ENCODE peak calls at places on chromosomes 1 and 21, in nine cellular contexts. R is naive thymus-derived CD4-positive, alpha-beta T cell; Z is GM23338; G is mucosa of descending colon; H is BE2C; V is upper lobe of right lung; Y is fibroblast of lung; U is adipocyte; T is Peyer's patch. W is an unnamed sample.

GRCh38 chr1:94144836-94145235 is 23.9 kb upstream of the ABCA4 start:
- DNase-seq in Y (no peak), U (peak; percentile 60), H (no peak), R (no peak), T (no peak), Z (no peak), G (no peak), V (no peak), W (no peak)

GRCh38 chr1:235052067-235053008 is 76.3 kb downstream of the TOMM20 start:
- DNase-seq in U (no peak), R (no peak), Z (no peak), Y (no peak), V (peak; percentile 37), T (no peak), G (no peak), H (no peak), W (no peak)

GRCh38 chr1:194445244-194445643 is 1258.8 kb upstream of the B3GALT2 start:
- DNase-seq in V (no peak), G (no peak), Y (no peak), R (no peak), U (no peak), T (no peak), Z (no peak), H (no peak), W (no peak)

GRCh38 chr1:113479713-113480676 is 89.7 kb downstream of the MAGI3 start:
- DNase-seq in T (no peak), R (no peak), H (no peak), Y (peak; percentile 11), U (no peak), V (no peak), G (no peak), Z (no peak), W (no peak)

GRCh38 chr1:110136911-110137310 is 13.4 kb upstream of the SLC6A17 start:
- DNase-seq in R (no peak), U (no peak), G (no peak), H (peak; percentile 81), V (no peak), Z (peak; percentile 90), Y (no peak), T (peak; percentile 22), W (peak; percentile 66)

GRCh38 chr1:211586538-211586937 is 7.6 kb upstream of the SLC30A1 start:
- DNase-seq in R (no peak), V (no peak), Y (no peak), H (no peak), Z (no peak), U (no peak), T (no peak), G (no peak), W (no peak)

GRCh38 chr1:212976586-212976985 is 26.2 kb downstream of the VASH2 start:
- DNase-seq in V (no peak), U (no peak), H (no peak), Z (no peak), R (no peak), T (no peak), Y (no peak), G (no peak), W (no peak)

GRCh38 chr21:26835027-26835713 is 10.0 kb downstream of the ADAMTS1 start:
- DNase-seq in V (no peak), U (peak; percentile 71), Y (peak; percentile 88), H (no peak), G (no peak), T (no peak), R (no peak), Z (no peak), W (no peak)

GRCh38 chr1:58064281-58064680 is 482.2 kb downstream of the OMA1 start:
- DNase-seq in Z (peak; percentile 41), V (no peak), T (no peak), G (no peak), Y (no peak), H (no peak), R (no peak), U (no peak), W (no peak)

GRCh38 chr1:245673920-245674414 is 519.2 kb downstream of the KIF26B start:
- DNase-seq in H (no peak), Z (no peak), U (peak; percentile 17), R (no peak), G (no peak), Y (peak; percentile 17), T (no peak), V (no peak), W (peak; percentile 15)

GRCh38 chr1:216034506-216034905 is 388.7 kb downstream of the USH2A start:
- DNase-seq in U (no peak), R (no peak), G (no peak), Y (no peak), H (peak; percentile 64), V (no peak), Z (peak; percentile 79), T (no peak), W (no peak)

GRCh38 chr1:25599969-25600610 is 16.5 kb upstream of the MAN1C1 start:
- DNase-seq in Z (no peak), V (no peak), G (no peak), Y (no peak), H (no peak), R (no peak), U (no peak), T (no peak), W (peak; percentile 18)

GRCh38 chr1:245937316-245938045 is 569.6 kb downstream of the SMYD3 start:
- DNase-seq in G (no peak), Y (no peak), H (no peak), R (no peak), Z (no peak), U (no peak), V (no peak), T (no peak), W (no peak)

GRCh38 chr21:44993321-44994015 is 53.6 kb downstream of the SLX9 start:
- DNase-seq in Y (no peak), U (no peak), T (no peak), Z (no peak), H (no peak), G (peak; percentile 14), V (no peak), R (no peak), W (no peak)
- H3K4me1 ChIP-seq in Y (peaks cover 16% of the 10 kb centered on the region), U (peaks cover 13% of the 10 kb centered on the region), T (no peaks in the 10 kb centered on the region), Z (no peaks in the 10 kb centered on the region), H (peaks cover 16% of the 10 kb centered on the region), G (no peaks in the 10 kb centered on the region), V (no peaks in the 10 kb centered on the region), R (no peaks in the 10 kb centered on the region), W (no peaks in the 10 kb centered on the region)

GRCh38 chr1:229136817-229137216 is 134.1 kb upstream of the RAB4A start:
- DNase-seq in U (no peak), T (no peak), R (no peak), G (no peak), V (no peak), Z (no peak), H (no peak), Y (no peak), W (no peak)
- H3K4me1 ChIP-seq in U (no peaks in the 10 kb centered on the region), T (no peaks in the 10 kb centered on the region), R (peaks cover 29% of the 10 kb centered on the region), G (peaks cover 2% of the 10 kb centered on the region), V (no peaks in the 10 kb centered on the region), Z (no peaks in the 10 kb centered on the region), H (peaks cover 4% of the 10 kb centered on the region), Y (no peaks in the 10 kb centered on the region), W (no peaks in the 10 kb centered on the region)

DNA sequence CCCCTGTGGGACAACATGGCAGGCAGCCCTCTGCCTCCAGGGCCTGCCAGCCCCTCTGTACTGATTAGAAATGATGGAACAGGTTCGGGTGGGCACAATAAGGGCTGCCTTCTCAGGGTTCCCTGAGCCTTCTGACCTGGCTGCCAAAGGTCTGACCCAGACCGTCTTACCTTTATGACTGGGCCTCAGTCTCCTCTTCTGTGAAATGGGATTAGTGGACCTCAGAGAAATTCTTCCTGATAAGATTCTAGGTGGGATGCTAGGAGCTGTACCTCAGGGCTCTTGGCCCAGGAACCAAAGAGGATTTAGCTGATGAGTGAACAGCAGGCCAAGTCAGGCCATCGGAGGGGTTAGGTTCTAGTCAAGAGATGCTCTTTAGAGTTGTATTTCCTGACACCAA is 39.5 kb downstream of the TMEM53 start:
- DNase-seq in Y (no peak), R (no peak), Z (no peak), H (no peak), U (no peak), G (no peak), T (no peak), V (no peak), W (no peak)
- H3K4me1 ChIP-seq in Y (peaks cover 10% of the 10 kb centered on the region), R (peaks cover 8% of the 10 kb centered on the region), Z (peaks cover 13% of the 10 kb centered on the region), H (peaks cover 4% of the 10 kb centered on the region), U (peaks cover 20% of the 10 kb centered on the region), G (peaks cover 11% of the 10 kb centered on the region), T (no peaks in the 10 kb centered on the region), V (peaks cover 19% of the 10 kb centered on the region), W (peaks cover 16% of the 10 kb centered on the region)

GRCh38 chr1:161914595-161914994 is 109.1 kb downstream of the OLFML2B start:
- DNase-seq in R (no peak), Y (no peak), H (no peak), G (no peak), T (no peak), U (no peak), V (no peak), Z (peak; percentile 12), W (no peak)

GRCh38 chr1:161915051-161915503 is 108.6 kb downstream of the OLFML2B start:
- DNase-seq in U (no peak), Z (no peak), G (no peak), Y (no peak), V (no peak), H (no peak), R (no peak), T (no peak), W (no peak)

GRCh38 chr1:161910516-161911077 is 113.1 kb downstream of the OLFML2B start:
- DNase-seq in G (no peak), Y (no peak), R (no peak), Z (no peak), H (no peak), V (no peak), T (no peak), U (peak; percentile 73), W (no peak)

GRCh38 chr1:161915978-161916377 is 107.7 kb downstream of the OLFML2B start:
- DNase-seq in Y (no peak), H (no peak), T (no peak), V (no peak), U (no peak), Z (no peak), G (no peak), R (no peak), W (no peak)

DNA sequence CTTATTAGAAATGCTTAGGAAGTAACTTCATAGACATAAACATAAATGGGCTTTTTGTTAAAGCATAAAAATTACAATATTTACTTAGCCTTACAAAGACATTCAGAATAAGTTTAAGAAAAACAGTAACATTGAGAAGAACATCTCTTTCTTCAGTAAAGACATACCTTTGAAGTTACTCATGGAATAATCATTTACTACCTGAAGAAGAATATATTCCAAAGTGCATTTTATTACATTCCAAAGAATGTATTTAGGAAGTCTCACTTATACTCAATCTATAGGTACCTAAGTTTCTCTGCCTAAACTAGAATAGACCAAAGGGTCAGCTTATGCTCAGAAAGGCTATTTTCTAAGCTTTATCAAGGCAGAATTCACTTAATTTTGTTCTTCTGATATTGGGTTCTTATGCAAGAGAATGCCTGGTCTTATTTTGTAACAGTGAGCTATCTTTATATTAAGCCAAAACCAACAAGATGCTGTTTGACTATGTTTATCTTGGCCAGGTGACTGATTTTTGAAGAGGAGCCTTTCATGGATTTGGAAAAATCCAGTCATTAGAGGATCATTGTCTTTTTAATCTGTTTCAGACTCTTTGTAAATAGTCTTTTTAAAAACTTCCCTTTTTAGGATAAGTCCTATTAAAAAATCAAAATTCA is 110.1 kb downstream of the OLFML2B start:
- DNase-seq in T (no peak), G (no peak), Y (no peak), Z (no peak), R (no peak), U (peak; percentile 70), H (no peak), V (no peak), W (no peak)
- H3K4me1 ChIP-seq in T (no peaks in the 10 kb centered on the region), G (no peaks in the 10 kb centered on the region), Y (peaks cover 4% of the 10 kb centered on the region), Z (no peaks in the 10 kb centered on the region), R (peaks cover 4% of the 10 kb centered on the region), U (peaks cover 32% of the 10 kb centered on the region), H (no peaks in the 10 kb centered on the region), V (no peaks in the 10 kb centered on the region), W (no peaks in the 10 kb centered on the region)